ENCODE peak calls at places on chromosomes 13 and 19, in five cellular contexts. C is lung, H is thoracic aorta, E is AG09309, R is left ventricle myocardium inferior. Y is an unnamed sample.

GRCh38 chr13:20902438-20903163 is at the start of gene XPO4:
- DNase-seq in C (peak), H (peak), E (no peak), R (peak), Y (peak)

GRCh38 chr19:33233056-33233873 is 7.6 kb upstream of the SLC7A10 start:
- DNase-seq in C (no peak), H (no peak), E (no peak), R (no peak), Y (no peak)

GRCh38 chr13:74136089-74136658 is 2.0 kb upstream of the KLF12 start:
- DNase-seq in C (no peak), H (no peak), E (no peak), R (peak), Y (no peak)

GRCh38 chr19:28971011-28971410 is 241.9 kb downstream of the UQCRFS1 start:
- DNase-seq in C (no peak), H (no peak), E (no peak), R (no peak), Y (no peak)

GRCh38 chr13:28981530-28981929 is 161.4 kb downstream of the MTUS2 start:
- DNase-seq in C (no peak), H (no peak), E (no peak), R (peak), Y (no peak)

GRCh38 chr19:31444931-31445330 is 95.7 kb upstream of the TSHZ3 start:
- DNase-seq in C (peak), H (no peak), E (no peak), R (no peak), Y (no peak)

GRCh38 chr13:28753208-28753892 is 34.6 kb upstream of the SLC46A3 start:
- DNase-seq in C (peak), H (peak), E (peak), R (peak), Y (peak)

GRCh38 chr13:110642291-110642981 is 27.1 kb downstream of the NAXD start:
- DNase-seq in C (no peak), H (no peak), E (no peak), R (no peak), Y (no peak)

GRCh38 chr13:95793018-95793555 is 116.1 kb downstream of the DNAJC3 start:
- DNase-seq in C (no peak), H (no peak), E (no peak), R (no peak), Y (no peak)

GRCh38 chr13:106182404-106182803 is 353.1 kb downstream of the EFNB2 start:
- DNase-seq in C (no peak), H (no peak), E (peak), R (no peak), Y (peak)

GRCh38 chr13:83221256-83221655 is 661.0 kb downstream of the SLITRK1 start:
- DNase-seq in C (no peak), H (no peak), E (no peak), R (no peak), Y (peak)

GRCh38 chr13:113273856-113274590 is 23.0 kb upstream of the LAMP1 start:
- DNase-seq in C (peak), H (no peak), E (peak), R (no peak), Y (peak)

GRCh38 chr13:111209613-111210012 is 94.5 kb downstream of the ARHGEF7 start:
- DNase-seq in C (no peak), H (no peak), E (no peak), R (no peak), Y (no peak)

GRCh38 chr13:42073683-42074082 is 25.2 kb downstream of the DGKH start:
- DNase-seq in C (no peak), H (no peak), E (no peak), R (no peak), Y (no peak)

GRCh38 chr13:49828452-49828851 is 36.0 kb upstream of the KPNA3 start:
- DNase-seq in C (no peak), H (no peak), E (no peak), R (no peak), Y (peak)

GRCh38 chr19:45676851-45677263 is 8.8 kb downstream of the GIPR start:
- DNase-seq in C (peak), H (no peak), E (no peak), R (no peak), Y (no peak)

GRCh38 chr13:93882086-93882651 is 597.3 kb downstream of the DCT start:
- DNase-seq in C (no peak), H (no peak), E (no peak), R (no peak), Y (no peak)

GRCh38 chr19:38090561-38090960 is 133.5 kb downstream of the DPF1 start:
- DNase-seq in C (no peak), H (no peak), E (no peak), R (peak), Y (no peak)

GRCh38 chr19:27796073-27796472 is 1416.9 kb downstream of the UQCRFS1 start:
- DNase-seq in C (no peak), H (no peak), E (no peak), R (no peak), Y (no peak)

GRCh38 chr19:39407644-39408391 is 1.2 kb downstream of the ZFP36 start:
- DNase-seq in C (peak), H (no peak), E (no peak), R (peak), Y (no peak)

GRCh38 chr13:94534171-94534570 is 54.7 kb upstream of the DCT start:
- DNase-seq in C (no peak), H (no peak), E (no peak), R (no peak), Y (no peak)

GRCh38 chr13:102302534-102302933 is 99.3 kb downstream of the FGF14 start:
- DNase-seq in C (no peak), H (no peak), E (no peak), R (no peak), Y (no peak)

GRCh38 chr19:8363803-8364771 is at the start of gene ANGPTL4:
- DNase-seq in C (peak), H (peak), E (no peak), R (peak), Y (peak)

GRCh38 chr19:38452430-38453366 is 19.2 kb downstream of the RYR1 start:
- DNase-seq in C (no peak), H (no peak), E (no peak), R (no peak), Y (peak)